ENCODE peak calls at places on chromosomes 5 and 9, in nine cellular contexts. Y is astrocyte of the spinal cord, I is foreskin fibroblast, N is GM13976, S is epithelial cell of esophagus, G is NCI-H460, L is occipital lobe, M is T-cell, U is PC-3. Z is an unnamed sample.

GRCh38 chr5:38856660-38857059 is 10.8 kb downstream of the OSMR start:
- DNase-seq in N (no peak), G (no peak), S (no peak), U (no peak), Y (no peak), M (no peak), I (no peak), L (no peak), Z (no peak)

GRCh38 chr5:135537271-135537670 is 1.5 kb upstream of the NEUROG1 start:
- DNase-seq in Y (no peak), S (no peak), L (no peak), I (no peak), G (no peak), M (no peak), U (no peak), N (peak), Z (no peak)

GRCh38 chr9:136946893-136947891 is 2.1 kb downstream of the C8G start:
- DNase-seq in N (no peak), S (no peak), G (no peak), M (no peak), L (no peak), I (no peak), Y (no peak), U (no peak), Z (no peak)

GRCh38 chr5:10729320-10730133 is 31.5 kb downstream of the DAP start:
- DNase-seq in I (no peak), G (no peak), S (no peak), M (no peak), U (no peak), N (no peak), Y (no peak), L (no peak), Z (no peak)

GRCh38 chr9:112489039-112489546 is 2.5 kb downstream of the KIAA1958 start:
- DNase-seq in Y (no peak), S (no peak), U (no peak), L (no peak), G (no peak), I (no peak), M (no peak), N (no peak), Z (no peak)

GRCh38 chr9:114189823-114190562 is 34.7 kb downstream of the COL27A1 start:
- DNase-seq in Y (no peak), U (no peak), L (no peak), M (no peak), S (no peak), G (no peak), I (no peak), N (no peak), Z (no peak)

GRCh38 chr9:80622508-80622907 is 1050.7 kb downstream of the TLE4 start:
- DNase-seq in I (no peak), S (no peak), G (no peak), U (no peak), Y (no peak), N (no peak), M (no peak), L (no peak), Z (no peak)

GRCh38 chr5:166436857-166437256 is 1854.6 kb upstream of the WWC1 start:
- DNase-seq in S (peak), I (no peak), U (peak), L (no peak), M (no peak), Y (peak), N (no peak), G (no peak), Z (no peak)

GRCh38 chr5:159184236-159184635 is 25.1 kb downstream of the RNF145 start:
- DNase-seq in S (no peak), I (peak), Y (no peak), U (no peak), M (no peak), G (no peak), L (no peak), N (no peak), Z (no peak)

GRCh38 chr9:137454145-137454505 is 5.0 kb downstream of the NSMF start:
- DNase-seq in Y (no peak), G (no peak), N (peak), M (peak), I (peak), U (no peak), L (no peak), S (peak), Z (no peak)

GRCh38 chr9:109619310-109619709 is 121.2 kb upstream of the PTPN3 start:
- DNase-seq in Y (no peak), L (no peak), G (no peak), S (no peak), M (no peak), N (no peak), U (no peak), I (no peak), Z (no peak)

GRCh38 chr5:115192098-115192497 is 22.4 kb upstream of the TRIM36 start:
- DNase-seq in G (no peak), U (no peak), Y (no peak), N (no peak), I (no peak), L (no peak), M (no peak), S (no peak), Z (no peak)

GRCh38 chr9:95229230-95229933 is 88.1 kb downstream of the FANCC start:
- DNase-seq in S (no peak), M (no peak), G (no peak), U (no peak), I (no peak), N (no peak), L (no peak), Y (no peak), Z (no peak)

GRCh38 chr5:2752059-2752874 is 790 bp upstream of the IRX2 start:
- DNase-seq in M (no peak), G (peak), U (peak), I (peak), S (peak), Y (peak), L (no peak), N (no peak), Z (no peak)

GRCh38 chr5:14173419-14174234 is 30.5 kb downstream of the TRIO start:
- DNase-seq in I (peak), G (no peak), M (no peak), L (no peak), N (no peak), S (peak), Y (peak), U (no peak), Z (no peak)

GRCh38 chr5:55634204-55634785 is 77.8 kb downstream of the SLC38A9 start:
- DNase-seq in Y (peak), U (no peak), L (no peak), S (no peak), G (no peak), M (no peak), N (no peak), I (peak), Z (no peak)

GRCh38 chr5:138654281-138654867 is 79.2 kb upstream of the HSPA9 start:
- DNase-seq in Y (peak), M (peak), L (no peak), U (peak), N (peak), G (no peak), I (peak), S (no peak), Z (peak)

GRCh38 chr5:87267574-87268125 is at the start of gene RASA1:
- DNase-seq in S (peak), G (peak), Y (peak), I (peak), U (peak), M (no peak), L (peak), N (peak), Z (peak)

GRCh38 chr5:168877132-168877895 is 298.1 kb upstream of the PANK3 start:
- DNase-seq in L (no peak), I (no peak), N (no peak), Y (no peak), M (no peak), U (no peak), G (no peak), S (no peak), Z (no peak)

GRCh38 chr5:7851240-7851592 is 283 bp upstream of the CFAP90 start:
- DNase-seq in I (no peak), M (no peak), G (no peak), S (no peak), N (no peak), L (no peak), U (no peak), Y (no peak), Z (no peak)

GRCh38 chr5:149053027-149053705 is 9.7 kb downstream of the SH3TC2 start:
- DNase-seq in Y (peak), G (no peak), L (no peak), S (peak), N (no peak), U (peak), I (peak), M (no peak), Z (no peak)

GRCh38 chr5:78908173-78908901 is 76.8 kb downstream of the ARSB start:
- DNase-seq in U (no peak), L (peak), G (no peak), N (no peak), M (no peak), S (peak), Y (peak), I (peak), Z (no peak)

GRCh38 chr5:88674262-88675158 is 208.5 kb downstream of the MEF2C start:
- DNase-seq in Y (peak), L (peak), G (peak), N (no peak), U (no peak), S (peak), I (peak), M (no peak), Z (no peak)

GRCh38 chr5:8954801-8955200 is 591.1 kb downstream of the SEMA5A start:
- DNase-seq in I (peak), N (no peak), S (no peak), U (no peak), M (no peak), G (no peak), Y (no peak), L (no peak), Z (no peak)

GRCh38 chr5:36703245-36703860 is 96.9 kb downstream of the SLC1A3 start:
- DNase-seq in M (no peak), N (no peak), I (peak), Y (no peak), U (no peak), G (peak), L (no peak), S (no peak), Z (no peak)

GRCh38 chr5:141373673-141374317 is at the start of gene PCDHGA6:
- DNase-seq in I (peak), L (no peak), Y (peak), U (no peak), G (no peak), M (no peak), N (no peak), S (peak), Z (no peak)

GRCh38 chr9:107177243-107177839 is 105.7 kb upstream of the RAD23B start:
- DNase-seq in I (no peak), Y (no peak), G (no peak), U (no peak), M (no peak), L (no peak), S (no peak), N (no peak), Z (no peak)

GRCh38 chr9:95620722-95621121 is 104.0 kb upstream of the PTCH1 start:
- DNase-seq in N (no peak), U (no peak), Y (no peak), M (no peak), S (no peak), I (no peak), G (no peak), L (no peak), Z (no peak)

GRCh38 chr5:103441523-103441922 is 121.1 kb downstream of the NUDT12 start:
- DNase-seq in U (no peak), G (no peak), L (no peak), Y (no peak), M (no peak), I (no peak), S (no peak), N (no peak), Z (no peak)

GRCh38 chr5:22649076-22649475 is 204.1 kb downstream of the CDH12 start:
- DNase-seq in S (peak), U (peak), Y (no peak), L (no peak), M (no peak), G (no peak), N (no peak), I (no peak), Z (no peak)

GRCh38 chr5:107486489-107486888 is 184.2 kb downstream of the EFNA5 start:
- DNase-seq in G (no peak), L (no peak), N (peak), I (peak), M (peak), S (peak), U (peak), Y (peak), Z (peak)

GRCh38 chr9:124040935-124041816 is 29.6 kb downstream of the LHX2 start:
- DNase-seq in G (no peak), U (no peak), L (no peak), M (peak), I (peak), Y (no peak), N (peak), S (no peak), Z (peak)

GRCh38 chr9:37309136-37309535 is 113.4 kb upstream of the GRHPR start:
- DNase-seq in M (no peak), N (peak), S (peak), U (peak), Y (no peak), L (no peak), G (no peak), I (peak), Z (no peak)

GRCh38 chr9:17082343-17082742 is 52.5 kb upstream of the CNTLN start:
- DNase-seq in U (no peak), I (peak), N (no peak), S (no peak), Y (peak), M (no peak), G (no peak), L (no peak), Z (no peak)

GRCh38 chr9:105503873-105504272 is 54.1 kb upstream of the FKTN start:
- DNase-seq in I (peak), Y (no peak), S (peak), M (no peak), G (peak), U (peak), N (no peak), L (no peak), Z (no peak)

GRCh38 chr5:128436825-128437224 is 101.2 kb downstream of the FBN2 start:
- DNase-seq in U (peak), M (no peak), S (peak), I (peak), G (peak), Y (peak), L (no peak), N (no peak), Z (no peak)

GRCh38 chr5:121870489-121870888 is 18.8 kb downstream of the FTMT start:
- DNase-seq in U (peak), S (peak), Y (peak), L (no peak), I (peak), G (peak), M (no peak), N (no peak), Z (no peak)